ENCODE peak calls at places on chromosomes 12 and 14, in four cellular contexts. L is K562, C is HCT116, S is GM12878. V is an unnamed sample.

GRCh38 chr12:15856097-15856982 is 25.8 kb upstream of the STRAP start:
- DNase-seq in L (peak), C (peak), S (peak), V (no peak)

GRCh38 chr12:25186038-25186787 is 8.7 kb downstream of the DNAI7 start:
- DNase-seq in L (no peak), C (no peak), S (peak), V (no peak)

GRCh38 chr14:45359766-45360165 is 106.8 kb upstream of the MIS18BP1 start:
- DNase-seq in L (no peak), C (no peak), S (no peak), V (no peak)

GRCh38 chr14:75044322-75044721 is 6.9 kb downstream of the MLH3 start:
- DNase-seq in L (no peak), C (no peak), S (no peak), V (no peak)

GRCh38 chr12:16927259-16927658 is 321.3 kb upstream of the LMO3 start:
- DNase-seq in L (no peak), C (no peak), S (no peak), V (no peak)

GRCh38 chr14:41859336-41859735 is 252.7 kb downstream of the LRFN5 start:
- DNase-seq in L (no peak), C (no peak), S (no peak), V (no peak)

GRCh38 chr12:76032043-76032981 is 736 bp upstream of the PHLDA1 start:
- DNase-seq in L (peak), C (no peak), S (peak), V (no peak)

GRCh38 chr12:66497000-66497897 is 181.6 kb downstream of the GRIP1 start:
- DNase-seq in L (no peak), C (no peak), S (no peak), V (peak)

GRCh38 chr12:91339106-91339505 is 156.5 kb upstream of the DCN start:
- DNase-seq in L (no peak), C (no peak), S (no peak), V (no peak)

GRCh38 chr14:20754308-20754707 is 8.6 kb downstream of the EDDM3A start:
- DNase-seq in L (no peak), C (no peak), S (no peak), V (no peak)

GRCh38 chr14:105350450-105351244 is 36.1 kb downstream of the PACS2 start:
- DNase-seq in L (no peak), C (no peak), S (no peak), V (no peak)

GRCh38 chr14:74502236-74503019 is 8.9 kb downstream of the ISCA2 start:
- DNase-seq in L (peak), C (no peak), S (no peak), V (no peak)

GRCh38 chr14:35687335-35687939 is 121.7 kb downstream of the RALGAPA1 start:
- DNase-seq in L (peak), C (peak), S (peak), V (no peak)

GRCh38 chr12:47889040-47889439 is 15.8 kb downstream of the VDR start:
- DNase-seq in L (no peak), C (no peak), S (no peak), V (no peak)

GRCh38 chr12:52082988-52083637 is 3.6 kb downstream of the SMIM41 start:
- DNase-seq in L (peak), C (no peak), S (no peak), V (no peak)

GRCh38 chr12:105235299-105235746 is 651 bp downstream of the APPL2 start:
- DNase-seq in L (no peak), C (no peak), S (no peak), V (no peak)

GRCh38 chr14:29354446-29354845 is 573.2 kb downstream of the PRKD1 start:
- DNase-seq in L (no peak), C (no peak), S (no peak), V (no peak)

GRCh38 chr14:29353473-29353872 is 574.2 kb downstream of the PRKD1 start:
- DNase-seq in L (no peak), C (no peak), S (no peak), V (no peak)

GRCh38 chr14:29350496-29350895 is 577.2 kb downstream of the PRKD1 start:
- DNase-seq in L (no peak), C (no peak), S (no peak), V (no peak)

GRCh38 chr14:29352681-29353080 is 575.0 kb downstream of the PRKD1 start:
- DNase-seq in L (no peak), C (no peak), S (no peak), V (no peak)

DNA sequence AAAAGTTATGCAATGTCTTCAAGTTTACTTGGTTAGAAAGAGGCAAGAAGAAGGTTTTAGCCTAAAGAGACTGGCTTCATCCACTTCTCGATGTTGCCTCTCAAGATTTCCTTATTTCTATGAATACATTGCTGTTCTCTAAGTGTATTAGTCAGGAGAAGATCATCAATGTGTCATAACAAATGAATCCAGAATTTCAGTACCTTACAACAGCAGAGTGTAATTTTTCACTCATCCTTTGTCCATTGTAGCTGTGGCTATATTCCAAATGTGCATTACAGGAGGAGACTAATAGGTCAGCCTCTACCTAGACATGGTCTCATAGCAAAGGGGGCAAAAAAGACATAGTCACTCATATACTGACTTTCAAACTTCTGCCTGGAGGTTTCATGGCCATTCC is 579.1 kb downstream of the PRKD1 start:
- DNase-seq in L (no peak), C (no peak), S (no peak), V (no peak)
- TF ChIP-seq SIN3A in L (no peak), C (no peak), S (no peak), V (no peak)

GRCh38 chr12:54005853-54006699 is 2.7 kb upstream of the HOXC8 start:
- DNase-seq in L (peak), C (no peak), S (no peak), V (peak)

GRCh38 chr12:54004063-54004840 is 4.3 kb downstream of the HOXC9 start:
- DNase-seq in L (no peak), C (no peak), S (no peak), V (no peak)

GRCh38 chr12:54006700-54007220 is 2.0 kb upstream of the HOXC8 start:
- DNase-seq in L (no peak), C (no peak), S (no peak), V (no peak)

GRCh38 chr12:54004841-54005530 is 3.8 kb upstream of the HOXC8 start:
- DNase-seq in L (no peak), C (no peak), S (no peak), V (no peak)

GRCh38 chr12:54005531-54005852 is 3.3 kb upstream of the HOXC8 start:
- DNase-seq in L (no peak), C (no peak), S (no peak), V (no peak)
- TF ChIP-seq EGR1 in L (no peak), C (no peak), S (no peak), V (no peak)

DNA sequence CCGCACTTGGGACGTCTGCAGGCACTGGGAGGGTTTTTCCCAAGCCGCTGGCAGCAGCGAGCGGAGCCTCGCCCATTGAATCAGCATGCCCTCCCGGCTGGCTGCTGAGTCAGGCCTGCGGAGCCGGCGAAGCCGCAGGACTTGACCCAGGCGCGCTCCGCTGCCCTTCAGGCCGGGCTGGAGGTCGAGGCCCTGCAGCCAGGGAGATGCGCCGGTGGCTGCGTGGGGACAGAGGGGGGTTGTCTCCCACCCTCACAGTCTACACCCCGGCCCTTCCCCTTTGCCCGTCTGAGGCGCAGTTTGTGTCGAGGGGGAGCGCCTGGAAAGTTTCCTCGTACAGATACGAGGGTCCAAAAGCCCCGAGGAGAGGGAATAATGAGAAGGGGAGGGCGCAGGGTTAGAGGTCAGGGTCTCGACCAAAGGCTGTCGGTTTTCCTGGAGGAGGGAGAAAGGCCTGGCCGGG is 759 bp upstream of the KLC1 start:
- DNase-seq in L (peak), C (peak), S (no peak), V (peak)
- TF ChIP-seq SIN3A in L (no peak), C (no peak), S (no peak), V (peak)

GRCh38 chr14:34322940-34323418 is 139.1 kb downstream of the SPTSSA start:
- DNase-seq in L (peak), C (peak), S (no peak), V (no peak)
- TF ChIP-seq EGR1 in L (no peak), C (no peak), S (no peak), V (no peak)

GRCh38 chr12:7989827-7990491 is 42.6 kb upstream of the FOXJ2 start:
- DNase-seq in L (peak), C (no peak), S (no peak), V (no peak)
- TF ChIP-seq SIN3A in L (no peak), C (no peak), S (no peak), V (no peak)

GRCh38 chr14:84575681-84576080 is 954.3 kb upstream of the FLRT2 start:
- DNase-seq in L (no peak), C (no peak), S (no peak), V (no peak)

GRCh38 chr14:84584526-84584925 is 945.4 kb upstream of the FLRT2 start:
- DNase-seq in L (no peak), C (no peak), S (no peak), V (no peak)

GRCh38 chr14:84579292-84579691 is 950.7 kb upstream of the FLRT2 start:
- DNase-seq in L (no peak), C (no peak), S (no peak), V (no peak)
- TF ChIP-seq EGR1 in L (no peak), C (no peak), S (no peak), V (no peak)

GRCh38 chr12:131721548-131721947 is 10.7 kb downstream of the SFSWAP start:
- DNase-seq in L (no peak), C (no peak), S (no peak), V (no peak)
- TF ChIP-seq SIN3A in L (no peak), C (no peak), S (no peak), V (no peak)

DNA sequence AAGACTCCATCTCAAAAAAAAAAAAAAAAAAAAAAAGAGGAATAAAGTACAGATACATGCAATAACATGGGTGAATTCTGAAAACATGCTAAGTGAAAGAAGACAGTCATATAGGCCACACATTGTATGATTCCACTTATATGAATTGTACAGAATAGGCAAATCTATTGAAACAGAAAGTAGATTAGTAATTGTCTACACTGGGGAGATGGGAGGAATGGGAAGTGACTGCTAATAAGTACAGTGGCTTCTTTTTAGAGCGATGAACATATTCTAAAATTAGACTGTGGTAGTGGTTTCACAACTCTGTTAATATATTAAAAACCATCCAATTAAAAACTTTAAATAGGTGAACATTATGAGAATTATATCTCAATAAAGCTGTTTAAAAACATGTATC is 74.4 kb downstream of the ANKS1B start:
- DNase-seq in L (no peak), C (no peak), S (no peak), V (no peak)
- TF ChIP-seq EGR1 in L (no peak), C (no peak), S (no peak), V (no peak)

DNA sequence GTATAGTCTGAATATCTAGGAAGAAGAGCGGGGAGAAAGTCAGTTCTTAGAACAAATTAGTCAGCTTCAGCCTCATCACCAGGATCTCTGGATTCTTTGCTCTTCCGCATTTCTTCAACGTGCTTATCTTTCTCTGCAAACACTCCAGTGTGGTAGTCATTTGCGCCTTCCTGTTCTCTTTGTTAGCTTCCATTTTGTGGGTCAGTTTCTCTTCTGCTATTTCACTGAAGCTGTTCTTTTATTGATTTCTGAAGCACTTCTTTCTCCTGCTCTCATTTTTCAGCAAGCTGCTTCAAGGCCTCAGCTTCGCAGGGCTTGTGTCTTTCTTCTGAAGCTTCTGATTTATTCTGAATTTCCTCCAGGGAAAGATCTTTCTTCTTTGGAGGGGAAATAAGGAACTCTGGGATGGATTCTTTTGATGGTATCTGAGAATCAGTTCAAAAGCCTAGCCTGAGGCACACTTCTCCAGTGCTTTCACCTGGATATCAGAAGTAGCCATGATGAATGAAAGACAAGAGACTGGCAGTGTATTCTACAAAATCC is 13.5 kb downstream of the AMN1 start:
- DNase-seq in L (peak), C (no peak), S (peak), V (no peak)
- TF ChIP-seq SIN3A in L (no peak), C (no peak), S (no peak), V (no peak)

GRCh38 chr12:31485570-31485969 is 105.4 kb downstream of the DENND5B start:
- DNase-seq in L (no peak), C (no peak), S (no peak), V (no peak)
- TF ChIP-seq EGR1 in L (no peak), C (no peak), S (no peak), V (no peak)

V was measured in H1.